ENCODE peak calls at places on chromosomes 3 and 15, in five cellular contexts. H, I, B, C and J are unnamed samples. For H3K9me3, the result is how much of the 10 kb centered on the place peaks cover.

GRCh38 chr15:20645956-20646355 is 104.4 kb upstream of the GOLGA6L6 start:
- DNase-seq in H (no peak), I (no peak), B (peak), C (no peak), J (no peak)

GRCh38 chr3:89332311-89333159 is 225.1 kb downstream of the EPHA3 start:
- DNase-seq in H (no peak), I (no peak), B (no peak), C (peak), J (peak)

GRCh38 chr15:60212536-60212935 is 185.2 kb downstream of the ANXA2 start:
- DNase-seq in H (no peak), I (no peak), B (no peak), C (no peak), J (no peak)

GRCh38 chr3:108590443-108590842 is 921 bp downstream of the DZIP3 start:
- DNase-seq in H (no peak), I (no peak), B (no peak), C (peak), J (no peak)

GRCh38 chr15:78298983-78299301 is 467 bp downstream of the SKIC8 start:
- DNase-seq in H (no peak), I (no peak), B (no peak), C (peak), J (no peak)

GRCh38 chr15:23395030-23395692 is 40.6 kb downstream of the GOLGA8S start:
- DNase-seq in H (no peak), I (no peak), B (no peak), C (no peak), J (no peak)

GRCh38 chr3:10883478-10884234 is 67.6 kb downstream of the SLC6A11 start:
- DNase-seq in H (peak), I (peak), B (no peak), C (no peak), J (no peak)

GRCh38 chr15:28957606-28958498 is 72.1 kb downstream of the APBA2 start:
- DNase-seq in H (no peak), I (no peak), B (no peak), C (no peak), J (no peak)

GRCh38 chr3:16570113-16570512 is 35.1 kb downstream of the DAZL start:
- DNase-seq in H (no peak), I (no peak), B (no peak), C (no peak), J (no peak)

GRCh38 chr15:72220678-72221077 is 10.3 kb downstream of the PKM start:
- DNase-seq in H (no peak), I (no peak), B (no peak), C (no peak), J (no peak)

GRCh38 chr3:182618981-182619591 is 174.2 kb upstream of the ATP11B start:
- DNase-seq in H (no peak), I (no peak), B (no peak), C (peak), J (no peak)

GRCh38 chr3:197186887-197187588 is 111.4 kb downstream of the DLG1 start:
- DNase-seq in H (no peak), I (peak), B (no peak), C (peak), J (peak)

GRCh38 chr15:44033894-44034293 is 161.2 kb downstream of the FRMD5 start:
- DNase-seq in H (no peak), I (no peak), B (no peak), C (peak), J (no peak)

GRCh38 chr3:187870360-187871203 is 125.3 kb upstream of the BCL6 start:
- DNase-seq in H (no peak), I (no peak), B (no peak), C (no peak), J (no peak)

GRCh38 chr15:25787855-25788521 is 75.1 kb downstream of the ATP10A start:
- DNase-seq in H (no peak), I (no peak), B (peak), C (peak), J (no peak)

GRCh38 chr15:83565133-83565532 is 88.8 kb upstream of the ADAMTSL3 start:
- DNase-seq in H (no peak), I (no peak), B (no peak), C (no peak), J (no peak)

GRCh38 chr3:162213196-162213595 is 716.6 kb downstream of the OTOL1 start:
- DNase-seq in H (no peak), I (no peak), B (no peak), C (no peak), J (no peak)

GRCh38 chr3:95154775-95155174 is 1091.9 kb downstream of the NSUN3 start:
- DNase-seq in H (no peak), I (no peak), B (no peak), C (peak), J (no peak)

GRCh38 chr3:179068779-179069530 is 2.7 kb downstream of the ZMAT3 start:
- DNase-seq in H (peak), I (no peak), B (no peak), C (peak), J (no peak)

GRCh38 chr3:58116161-58116955 is 94.4 kb downstream of the DNASE1L3 start:
- DNase-seq in H (no peak), I (no peak), B (peak), C (no peak), J (no peak)

GRCh38 chr3:135329479-135329878 is 534.4 kb downstream of the EPHB1 start:
- DNase-seq in H (no peak), I (no peak), B (peak), C (no peak), J (no peak)

GRCh38 chr3:152375546-152375945 is 106.8 kb downstream of the MBNL1 start:
- DNase-seq in H (no peak), I (no peak), B (no peak), C (no peak), J (no peak)

GRCh38 chr3:82100378-82100777 is 338.9 kb upstream of the GBE1 start:
- DNase-seq in H (no peak), I (peak), B (no peak), C (no peak), J (no peak)

GRCh38 chr3:115549111-115549510 is 74.2 kb upstream of the GAP43 start:
- DNase-seq in H (no peak), I (no peak), B (no peak), C (no peak), J (no peak)

GRCh38 chr3:153291052-153291689 is 129.1 kb downstream of the RAP2B start:
- DNase-seq in H (peak), I (no peak), B (no peak), C (peak), J (peak)

GRCh38 chr3:142886938-142887337 is 1.9 kb downstream of the PCOLCE2 start:
- DNase-seq in H (no peak), I (no peak), B (no peak), C (peak), J (no peak)

GRCh38 chr3:149319750-149320149 is 13.7 kb downstream of the TM4SF18 start:
- DNase-seq in H (no peak), I (no peak), B (no peak), C (no peak), J (no peak)

GRCh38 chr15:79919749-79920511 is 23.1 kb upstream of the MTHFS start:
- DNase-seq in H (no peak), I (no peak), B (no peak), C (no peak), J (no peak)

GRCh38 chr15:79914728-79915127 is 17.9 kb upstream of the MTHFS start:
- DNase-seq in H (no peak), I (no peak), B (no peak), C (no peak), J (no peak)

GRCh38 chr15:79919090-79919748 is 22.4 kb upstream of the MTHFS start:
- DNase-seq in H (no peak), I (no peak), B (peak), C (no peak), J (no peak)

GRCh38 chr15:79916424-79916823 is 19.6 kb upstream of the MTHFS start:
- DNase-seq in H (no peak), I (no peak), B (no peak), C (no peak), J (no peak)
- H3K9me3 ChIP-seq in H (under half), I (under half), B (half or more), C (half or more), J (under half)

DNA sequence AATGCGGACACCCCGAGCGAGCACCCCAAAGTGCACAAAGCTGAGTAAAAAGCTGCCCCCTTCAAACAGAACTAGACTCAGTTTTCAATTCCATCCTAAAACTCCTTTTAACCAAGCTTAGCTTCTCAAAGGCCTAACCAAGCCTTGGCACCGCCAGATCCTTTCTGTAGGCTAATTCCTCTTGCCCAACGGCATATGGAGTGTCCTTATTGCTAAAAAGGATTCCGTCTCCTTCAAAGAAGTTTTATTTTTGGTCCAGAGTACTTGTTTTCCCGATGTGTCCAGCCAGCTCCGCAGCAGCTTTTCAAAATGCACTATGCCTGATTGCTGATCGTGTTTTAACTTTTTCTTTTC is 5.3 kb downstream of the BHLHE40 start:
- DNase-seq in H (no peak), I (no peak), B (no peak), C (peak), J (no peak)
- H3K4me3 ChIP-seq in H (peak), I (no peak), B (no peak), C (peak), J (no peak)

GRCh38 chr3:17642474-17642873 is 100.0 kb downstream of the TBC1D5 start:
- DNase-seq in H (no peak), I (no peak), B (no peak), C (no peak), J (no peak)

GRCh38 chr3:17639765-17640164 is 102.7 kb downstream of the TBC1D5 start:
- DNase-seq in H (no peak), I (no peak), B (no peak), C (peak), J (no peak)

GRCh38 chr3:17638351-17638750 is 104.1 kb downstream of the TBC1D5 start:
- DNase-seq in H (no peak), I (no peak), B (no peak), C (peak), J (no peak)

GRCh38 chr3:17640466-17640865 is 102.0 kb downstream of the TBC1D5 start:
- DNase-seq in H (no peak), I (no peak), B (no peak), C (peak), J (no peak)

DNA sequence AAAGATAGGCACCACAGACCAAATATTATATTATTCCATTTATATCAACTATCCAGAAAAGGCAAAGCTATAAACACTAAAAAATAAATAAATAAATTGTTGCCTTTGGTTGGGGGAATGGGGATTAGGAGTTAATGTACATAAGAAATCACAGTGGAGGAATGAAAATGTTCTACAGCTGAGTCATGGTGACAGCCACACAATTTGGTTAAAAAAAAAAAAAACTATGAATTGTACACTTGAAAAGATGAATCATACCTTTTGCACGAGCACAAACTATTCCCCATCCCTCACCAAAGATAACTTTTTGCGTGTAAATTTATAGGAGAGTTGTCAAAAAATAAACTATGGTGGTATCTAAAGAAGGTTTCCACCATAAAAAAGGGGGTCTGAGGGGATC is 103.2 kb downstream of the TBC1D5 start:
- DNase-seq in H (no peak), I (no peak), B (no peak), C (peak), J (no peak)
- H3K27ac ChIP-seq in H (no peak), I (no peak), B (no peak), C (peak), J (no peak)

GRCh38 chr15:79922512-79923067 is 25.8 kb upstream of the MTHFS start:
- DNase-seq in H (no peak), I (no peak), B (no peak), C (no peak), J (no peak)

GRCh38 chr15:79923068-79923514 is 26.3 kb upstream of the MTHFS start:
- DNase-seq in H (peak), I (peak), B (peak), C (peak), J (no peak)

GRCh38 chr15:79923515-79924169 is 26.8 kb upstream of the MTHFS start:
- DNase-seq in H (peak), I (peak), B (peak), C (peak), J (peak)

GRCh38 chr15:79918278-79918677 is 21.5 kb upstream of the MTHFS start:
- DNase-seq in H (peak), I (no peak), B (peak), C (no peak), J (no peak)
- H3K9me3 ChIP-seq in H (under half), I (under half), B (half or more), C (half or more), J (under half)

GRCh38 chr3:117651271-117651670 is 941.7 kb downstream of the TUSC7 start:
- DNase-seq in H (no peak), I (no peak), B (no peak), C (no peak), J (no peak)
- H3K4me3 ChIP-seq in H (no peak), I (no peak), B (no peak), C (no peak), J (no peak)

GRCh38 chr15:73751481-73751880 is 1.7 kb downstream of the INSYN1 start:
- DNase-seq in H (no peak), I (no peak), B (no peak), C (no peak), J (no peak)

GRCh38 chr15:73749533-73749932 is 3.6 kb downstream of the INSYN1 start:
- DNase-seq in H (no peak), I (no peak), B (no peak), C (no peak), J (no peak)

GRCh38 chr15:73748731-73749130 is 4.4 kb downstream of the INSYN1 start:
- DNase-seq in H (no peak), I (no peak), B (no peak), C (no peak), J (no peak)

GRCh38 chr15:73750951-73751350 is 2.2 kb downstream of the INSYN1 start:
- DNase-seq in H (no peak), I (no peak), B (no peak), C (no peak), J (no peak)

GRCh38 chr15:73750441-73750840 is 2.7 kb downstream of the INSYN1 start:
- DNase-seq in H (peak), I (no peak), B (no peak), C (no peak), J (no peak)
- H3K27ac ChIP-seq in H (peak), I (no peak), B (no peak), C (no peak), J (no peak)